ENCODE peak calls at places on chromosomes 12 and 14, in four cellular contexts. One of them, this sample, is unnamed.
A peak's percentile ranks its signal among the peaks of the same experiment; 100 is the strongest.

GRCh38 chr12:32516230-32516629 is 116.9 kb downstream of the FGD4 start:
- DNase-seq in K562: no peak
- DNase-seq in HepG2: no peak
- DNase-seq in GM12878: no peak
- DNase-seq in this sample: no peak

GRCh38 chr14:83172363-83172762 is 1638.7 kb upstream of the SEL1L start:
- DNase-seq in GM12878: no peak
- DNase-seq in HepG2: peak; percentile 13
- DNase-seq in K562: no peak
- DNase-seq in this sample: no peak

GRCh38 chr14:57413849-57414248 is 23.5 kb downstream of the NAA30 start:
- DNase-seq in HepG2: no peak
- DNase-seq in K562: peak; percentile 10
- DNase-seq in GM12878: no peak
- DNase-seq in this sample: no peak

GRCh38 chr14:92964124-92965109 is 41.5 kb downstream of the CHGA start:
- DNase-seq in GM12878: no peak
- DNase-seq in HepG2: no peak
- DNase-seq in K562: no peak
- DNase-seq in this sample: no peak

GRCh38 chr14:104559043-104559768 is 20.4 kb upstream of the C14orf180 start:
- DNase-seq in HepG2: no peak
- DNase-seq in K562: no peak
- DNase-seq in GM12878: no peak
- DNase-seq in this sample: no peak

GRCh38 chr14:105168496-105168978 is at the start of gene JAG2:
- DNase-seq in HepG2: no peak
- DNase-seq in GM12878: no peak
- DNase-seq in K562: peak; percentile 86
- DNase-seq in this sample: peak; percentile 79

GRCh38 chr14:35261774-35262173 is 30.4 kb upstream of the PSMA6 start:
- DNase-seq in GM12878: no peak
- DNase-seq in HepG2: no peak
- DNase-seq in K562: no peak
- DNase-seq in this sample: no peak

GRCh38 chr14:74302160-74302628 is 540 bp downstream of the ABCD4 start:
- DNase-seq in GM12878: peak; percentile 25
- DNase-seq in HepG2: peak; percentile 58
- DNase-seq in K562: peak; percentile 34
- DNase-seq in this sample: peak; percentile 51

GRCh38 chr12:74418573-74418972 is 119.1 kb upstream of the ATXN7L3B start:
- DNase-seq in HepG2: no peak
- DNase-seq in GM12878: no peak
- DNase-seq in K562: no peak
- DNase-seq in this sample: no peak

GRCh38 chr12:132326646-132327045 is 2.7 kb downstream of the GALNT9 start:
- DNase-seq in K562: no peak
- DNase-seq in HepG2: no peak
- DNase-seq in GM12878: no peak
- DNase-seq in this sample: no peak

DNA sequence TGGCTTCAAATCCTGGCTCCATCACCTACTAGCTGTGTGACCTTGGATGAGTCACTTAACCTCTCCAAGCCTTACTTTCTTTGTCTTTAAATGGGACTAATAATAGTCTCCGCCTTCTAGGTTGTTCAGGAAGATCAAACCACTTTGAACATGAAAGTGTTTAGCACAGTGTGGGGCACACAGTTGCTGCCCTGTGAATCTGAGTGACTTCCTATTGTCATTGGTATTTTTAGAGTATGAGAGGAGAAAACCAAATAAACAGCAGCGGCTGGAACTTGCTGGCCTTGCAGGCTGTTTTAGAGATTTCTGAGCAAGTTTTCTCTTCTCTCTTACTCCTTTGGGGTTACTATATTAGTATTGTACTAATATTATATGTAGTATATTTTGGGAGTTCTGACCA is 120.7 kb upstream of the MYL2 start:
- DNase-seq in GM12878: no peak
- DNase-seq in HepG2: no peak
- DNase-seq in K562: no peak
- DNase-seq in this sample: no peak
- TF ChIP-seq ESRRA in GM12878: no peak
- TF ChIP-seq ESRRA in HepG2: no peak
- TF ChIP-seq ESRRA in K562: no peak
- TF ChIP-seq ESRRA in this sample: no peak

GRCh38 chr12:53969588-53970259 is 3.2 kb upstream of the HOXC11 start:
- DNase-seq in K562: no peak
- DNase-seq in HepG2: no peak
- DNase-seq in GM12878: no peak
- DNase-seq in this sample: no peak
- TF ChIP-seq BHLHE40 in K562: no peak
- TF ChIP-seq BHLHE40 in HepG2: no peak
- TF ChIP-seq BHLHE40 in GM12878: no peak
- TF ChIP-seq BHLHE40 in this sample: no peak

DNA sequence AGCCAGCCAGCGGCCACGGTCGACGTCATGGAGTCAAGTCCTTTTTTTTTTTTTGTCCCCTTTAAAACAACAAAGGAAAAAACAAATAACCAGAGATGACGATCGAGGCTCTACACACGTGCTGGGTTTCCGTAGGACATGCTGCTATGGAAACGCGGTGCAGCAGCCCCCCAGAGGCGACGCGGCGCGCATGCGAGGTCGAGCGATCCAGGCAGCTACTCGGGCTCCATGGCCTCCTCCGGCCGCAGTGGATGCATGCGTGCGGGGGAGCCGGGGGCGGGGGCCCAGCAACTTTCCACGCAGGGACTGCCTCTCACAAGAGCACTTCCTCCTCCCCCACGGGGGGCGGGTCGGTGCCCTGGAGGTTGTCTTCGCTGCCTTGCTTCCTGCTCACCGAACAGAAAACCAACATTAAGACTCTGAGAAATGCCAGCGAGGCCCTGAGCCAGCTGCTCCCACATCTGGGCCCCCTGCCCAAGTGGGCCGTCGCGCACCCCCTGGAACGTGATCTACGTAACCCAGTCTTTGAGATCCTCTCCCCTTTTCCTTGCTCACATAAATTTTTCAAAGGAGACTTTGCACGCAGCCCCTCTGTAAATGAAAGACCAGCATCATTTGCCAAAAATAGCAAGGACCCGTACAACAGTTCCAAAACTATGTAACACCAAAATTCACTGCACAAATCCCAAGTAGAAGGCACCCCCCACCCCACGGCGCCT is 30.7 kb downstream of the P2RX4 start:
- DNase-seq in HepG2: no peak
- DNase-seq in K562: peak; percentile 57
- DNase-seq in GM12878: no peak
- DNase-seq in this sample: no peak
- TF ChIP-seq ESRRA in HepG2: no peak
- TF ChIP-seq ESRRA in K562: no peak
- TF ChIP-seq ESRRA in GM12878: no peak
- TF ChIP-seq ESRRA in this sample: no peak

DNA sequence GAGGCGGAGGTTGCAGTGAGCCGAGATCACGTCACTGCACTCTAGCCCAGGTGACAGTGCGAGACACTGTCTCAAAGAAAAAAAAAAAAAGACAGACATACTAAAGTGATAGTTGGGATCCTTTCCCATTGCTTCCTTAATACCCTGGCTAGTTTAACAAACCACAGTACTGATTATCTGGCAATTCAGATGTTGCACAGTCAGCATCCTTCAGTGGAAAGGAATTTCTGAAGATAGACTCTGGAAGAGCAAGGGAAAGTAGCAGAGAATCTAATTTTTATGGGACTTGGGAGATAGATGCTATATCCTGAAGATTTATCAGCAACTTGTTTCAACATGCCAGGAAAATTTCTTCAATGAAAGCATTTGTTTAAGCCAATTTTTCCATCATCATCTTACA is 6.5 kb upstream of the PPFIBP1 start:
- DNase-seq in GM12878: no peak
- DNase-seq in HepG2: no peak
- DNase-seq in K562: no peak
- DNase-seq in this sample: no peak
- TF ChIP-seq BHLHE40 in GM12878: no peak
- TF ChIP-seq BHLHE40 in HepG2: no peak
- TF ChIP-seq BHLHE40 in K562: no peak
- TF ChIP-seq BHLHE40 in this sample: no peak

DNA sequence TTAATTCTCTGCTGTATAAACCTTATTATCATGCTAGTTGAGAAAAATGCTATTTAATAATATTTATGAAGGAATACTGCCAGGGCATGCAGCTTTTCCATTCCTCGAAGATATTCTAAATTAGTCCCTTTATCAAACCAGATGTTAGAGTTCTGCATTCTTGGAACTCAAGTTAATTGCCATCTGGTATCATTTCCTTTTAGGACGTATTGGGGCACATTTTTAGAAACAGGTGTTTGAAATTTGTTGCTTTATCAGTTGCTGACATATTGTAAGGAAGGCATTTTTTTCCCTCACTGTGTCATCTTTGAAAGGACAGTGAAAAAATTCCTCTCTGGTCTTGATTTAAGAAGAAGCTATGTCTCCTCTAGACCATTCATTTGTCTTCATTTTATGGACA is 471.2 kb upstream of the PRICKLE1 start:
- DNase-seq in HepG2: no peak
- DNase-seq in GM12878: no peak
- DNase-seq in K562: no peak
- DNase-seq in this sample: no peak
- TF ChIP-seq ESRRA in HepG2: no peak
- TF ChIP-seq ESRRA in GM12878: no peak
- TF ChIP-seq ESRRA in K562: no peak
- TF ChIP-seq ESRRA in this sample: no peak

GRCh38 chr12:98735821-98736220 is 90.7 kb downstream of the APAF1 start:
- DNase-seq in HepG2: no peak
- DNase-seq in K562: no peak
- DNase-seq in GM12878: no peak
- DNase-seq in this sample: no peak

GRCh38 chr12:98738002-98738401 is 92.9 kb downstream of the APAF1 start:
- DNase-seq in GM12878: no peak
- DNase-seq in HepG2: no peak
- DNase-seq in K562: no peak
- DNase-seq in this sample: no peak

GRCh38 chr12:98738539-98738938 is 93.4 kb downstream of the APAF1 start:
- DNase-seq in HepG2: no peak
- DNase-seq in K562: no peak
- DNase-seq in GM12878: no peak
- DNase-seq in this sample: no peak

GRCh38 chr12:98737327-98737722 is 92.2 kb downstream of the APAF1 start:
- DNase-seq in HepG2: no peak
- DNase-seq in GM12878: no peak
- DNase-seq in K562: no peak
- DNase-seq in this sample: no peak

DNA sequence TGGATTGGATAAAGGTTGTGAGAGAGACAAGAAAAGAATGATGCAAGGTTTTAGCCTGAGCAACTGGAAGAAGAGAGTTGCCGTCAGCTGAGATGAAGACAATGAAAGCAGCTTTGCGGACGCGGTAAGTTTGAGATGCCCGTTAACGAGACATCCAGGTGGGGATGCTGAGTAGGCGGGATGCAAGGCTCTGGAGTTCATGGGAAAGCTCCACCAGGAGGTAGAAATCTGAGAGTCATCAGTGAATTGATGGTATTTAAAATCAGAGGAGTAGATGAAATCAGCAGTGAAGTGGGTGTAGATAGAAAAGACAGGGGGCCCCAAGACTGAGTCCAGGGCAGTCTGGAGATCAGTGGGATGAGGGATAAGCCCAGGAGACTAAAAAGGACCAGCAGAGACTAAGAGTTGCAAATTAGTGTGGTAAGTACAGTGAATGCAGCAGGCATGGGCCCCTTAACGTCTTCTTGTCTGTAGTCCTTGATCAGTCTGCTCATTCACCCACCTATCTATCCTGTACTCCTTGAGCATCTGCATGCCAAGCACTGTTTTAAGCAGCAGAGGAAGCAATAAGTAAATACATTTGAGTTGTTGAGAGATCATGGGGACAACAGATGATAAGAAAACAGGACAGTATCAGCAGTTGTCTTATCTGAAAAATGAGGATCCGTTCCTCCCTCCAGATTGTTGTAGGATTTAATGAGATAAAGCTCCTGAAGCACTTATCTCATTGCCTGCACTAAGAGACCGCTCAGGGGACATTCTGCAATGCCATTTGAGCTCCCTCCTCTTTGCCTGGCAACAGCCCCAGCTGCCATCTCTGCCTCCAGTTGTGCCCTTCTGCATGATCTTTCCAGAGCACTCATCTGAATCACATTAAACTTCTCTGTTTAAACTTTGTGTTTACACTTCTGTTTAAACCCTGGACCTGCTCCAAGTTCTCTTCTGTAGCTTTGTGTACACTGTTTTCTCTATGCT is 91.5 kb downstream of the APAF1 start:
- DNase-seq in GM12878: no peak
- DNase-seq in HepG2: peak; percentile 66
- DNase-seq in K562: no peak
- DNase-seq in this sample: peak; percentile 15
- TF ChIP-seq BHLHE40 in GM12878: no peak
- TF ChIP-seq BHLHE40 in HepG2: no peak
- TF ChIP-seq BHLHE40 in K562: no peak
- TF ChIP-seq BHLHE40 in this sample: no peak

This sample was measured in A549.